ENCODE peak calls at places on chromosome 9, in six cellular contexts. W is GM23338, V is OCI-LY7, J is hepatocyte, B is GM23248, X is IMR-90. E is an unnamed sample.

GRCh38 chr9:111298831-111299603 is 31.0 kb downstream of the OR2K2 start:
- DNase-seq in W (peak), V (peak), J (peak), B (peak), X (peak), E (peak)

GRCh38 chr9:137077010-137077747 is at the start of gene UAP1L1:
- DNase-seq in W (peak), V (peak), J (peak), B (peak), X (peak), E (peak)

GRCh38 chr9:123131258-123131657 is 97.8 kb downstream of the GPR21 start:
- DNase-seq in W (peak), V (no peak), J (no peak), B (peak), X (peak), E (peak)

GRCh38 chr9:37007295-37007694 is 26.8 kb downstream of the PAX5 start:
- DNase-seq in W (no peak), V (no peak), J (no peak), B (no peak), X (no peak), E (no peak)

GRCh38 chr9:21611896-21612295 is 129.8 kb upstream of the IFNE start:
- DNase-seq in W (no peak), V (no peak), J (no peak), B (peak), X (no peak), E (no peak)

GRCh38 chr9:133981958-133982681 is 10.0 kb downstream of the VAV2 start:
- DNase-seq in W (peak), V (no peak), J (no peak), B (no peak), X (no peak), E (no peak)

GRCh38 chr9:69816775-69817174 is 3.8 kb upstream of the CFAP95 start:
- DNase-seq in W (no peak), V (no peak), J (no peak), B (no peak), X (peak), E (no peak)

GRCh38 chr9:3359048-3359692 is 166.6 kb downstream of the RFX3 start:
- DNase-seq in W (no peak), V (peak), J (no peak), B (no peak), X (no peak), E (no peak)

GRCh38 chr9:3903273-3903672 is 377.5 kb upstream of the RFX3 start:
- DNase-seq in W (no peak), V (no peak), J (peak), B (no peak), X (no peak), E (no peak)

GRCh38 chr9:23746317-23746716 is 79.7 kb downstream of the ELAVL2 start:
- DNase-seq in W (no peak), V (no peak), J (no peak), B (no peak), X (no peak), E (no peak)

GRCh38 chr9:88747768-88748167 is 212.8 kb downstream of the NXNL2 start:
- DNase-seq in W (peak), V (no peak), J (peak), B (peak), X (peak), E (no peak)

GRCh38 chr9:136983611-136984314 is 970 bp downstream of the LCNL1 start:
- DNase-seq in W (no peak), V (no peak), J (no peak), B (no peak), X (no peak), E (no peak)

GRCh38 chr9:131013771-131014676 is 5.0 kb downstream of the LAMC3 start:
- DNase-seq in W (no peak), V (no peak), J (no peak), B (peak), X (no peak), E (no peak)

GRCh38 chr9:123438321-123438720 is 82.3 kb downstream of the CRB2 start:
- DNase-seq in W (no peak), V (no peak), J (no peak), B (no peak), X (peak), E (peak)

GRCh38 chr9:107848598-107848997 is 359.0 kb upstream of the KLF4 start:
- DNase-seq in W (no peak), V (no peak), J (no peak), B (peak), X (no peak), E (no peak)

GRCh38 chr9:85289142-85289541 is 452.6 kb downstream of the AGTPBP1 start:
- DNase-seq in W (no peak), V (no peak), J (no peak), B (no peak), X (no peak), E (no peak)

GRCh38 chr9:78786794-78787193 is 489.9 kb downstream of the PSAT1 start:
- DNase-seq in W (no peak), V (no peak), J (peak), B (peak), X (peak), E (no peak)

GRCh38 chr9:36499156-36499886 is 73.4 kb upstream of the MELK start:
- DNase-seq in W (peak), V (peak), J (peak), B (no peak), X (no peak), E (peak)

GRCh38 chr9:79565245-79565644 is 6.5 kb upstream of the TLE4 start:
- DNase-seq in W (no peak), V (peak), J (no peak), B (peak), X (peak), E (no peak)

GRCh38 chr9:135718616-135719015 is 16.6 kb downstream of the KCNT1 start:
- DNase-seq in W (no peak), V (no peak), J (no peak), B (peak), X (peak), E (no peak)

GRCh38 chr9:16100596-16101091 is 547.8 kb downstream of the CCDC171 start:
- DNase-seq in W (peak), V (no peak), J (peak), B (no peak), X (peak), E (peak)

GRCh38 chr9:105309531-105309931 is 65.1 kb downstream of the SLC44A1 start:
- DNase-seq in W (no peak), V (no peak), J (no peak), B (peak), X (no peak), E (no peak)

GRCh38 chr9:33418090-33418489 is 15.7 kb upstream of the AQP7 start:
- DNase-seq in W (no peak), V (no peak), J (no peak), B (no peak), X (no peak), E (no peak)

GRCh38 chr9:121599186-121599871 is 52.1 kb upstream of the DAB2IP start:
- DNase-seq in W (peak), V (no peak), J (peak), B (peak), X (peak), E (peak)

GRCh38 chr9:133558191-133559126 is 24.0 kb downstream of the ADAMTSL2 start:
- DNase-seq in W (no peak), V (peak), J (peak), B (peak), X (peak), E (peak)

GRCh38 chr9:35871514-35871913 is 1.3 kb upstream of the OR13J1 start:
- DNase-seq in W (no peak), V (no peak), J (no peak), B (no peak), X (no peak), E (no peak)

GRCh38 chr9:80707120-80707519 is 982.2 kb downstream of the TLE1 start:
- DNase-seq in W (no peak), V (no peak), J (no peak), B (no peak), X (peak), E (no peak)

GRCh38 chr9:107119735-107120134 is 163.3 kb upstream of the RAD23B start:
- DNase-seq in W (no peak), V (no peak), J (no peak), B (no peak), X (no peak), E (no peak)

GRCh38 chr9:128124873-128125574 is 2.5 kb downstream of the PTGES2 start:
- DNase-seq in W (peak), V (peak), J (peak), B (peak), X (peak), E (peak)

GRCh38 chr9:211036-211435 is 3.6 kb upstream of the DOCK8 start:
- DNase-seq in W (no peak), V (no peak), J (no peak), B (no peak), X (no peak), E (no peak)

GRCh38 chr9:107541523-107541922 is 52.0 kb upstream of the KLF4 start:
- DNase-seq in W (no peak), V (no peak), J (no peak), B (no peak), X (no peak), E (no peak)

GRCh38 chr9:120708526-120709224 is 5.6 kb downstream of the MEGF9 start:
- DNase-seq in W (no peak), V (no peak), J (no peak), B (peak), X (peak), E (no peak)

GRCh38 chr9:104009853-104010252 is 84.3 kb upstream of the SMC2 start:
- DNase-seq in W (no peak), V (no peak), J (no peak), B (no peak), X (no peak), E (no peak)

GRCh38 chr9:110261631-110262030 is 5.3 kb upstream of the TXN start:
- DNase-seq in W (no peak), V (no peak), J (no peak), B (peak), X (peak), E (no peak)

GRCh38 chr9:134258332-134258731 is 67.9 kb upstream of the RXRA start:
- DNase-seq in W (no peak), V (no peak), J (no peak), B (no peak), X (no peak), E (no peak)

GRCh38 chr9:34384368-34385165 is 7.9 kb upstream of the MYORG start:
- DNase-seq in W (no peak), V (no peak), J (no peak), B (no peak), X (no peak), E (no peak)

GRCh38 chr9:122015165-122015821 is 77.8 kb downstream of the TTLL11 start:
- DNase-seq in W (no peak), V (no peak), J (no peak), B (no peak), X (no peak), E (no peak)

GRCh38 chr9:126417684-126418083 is 91.1 kb downstream of the MVB12B start:
- DNase-seq in W (no peak), V (no peak), J (no peak), B (no peak), X (no peak), E (no peak)

GRCh38 chr9:70954607-70955143 is 166.7 kb downstream of the TRPM3 start:
- DNase-seq in W (peak), V (no peak), J (no peak), B (no peak), X (no peak), E (peak)
- H2AFZ ChIP-seq in W (no peak), V (no peak), J (no peak), B (peak), X (peak), E (no peak)

GRCh38 chr9:14346826-14347407 is 33.0 kb upstream of the NFIB start:
- DNase-seq in W (peak), V (no peak), J (no peak), B (no peak), X (no peak), E (peak)
- H3K4me2 ChIP-seq in W (peak), V (no peak), J (peak), B (peak), X (no peak), E (peak)

GRCh38 chr9:13899924-13900323 is 414.0 kb downstream of the NFIB start:
- DNase-seq in W (peak), V (no peak), J (no peak), B (no peak), X (no peak), E (peak)
- H2AFZ ChIP-seq in W (no peak), V (no peak), J (no peak), B (no peak), X (no peak), E (no peak)

DNA sequence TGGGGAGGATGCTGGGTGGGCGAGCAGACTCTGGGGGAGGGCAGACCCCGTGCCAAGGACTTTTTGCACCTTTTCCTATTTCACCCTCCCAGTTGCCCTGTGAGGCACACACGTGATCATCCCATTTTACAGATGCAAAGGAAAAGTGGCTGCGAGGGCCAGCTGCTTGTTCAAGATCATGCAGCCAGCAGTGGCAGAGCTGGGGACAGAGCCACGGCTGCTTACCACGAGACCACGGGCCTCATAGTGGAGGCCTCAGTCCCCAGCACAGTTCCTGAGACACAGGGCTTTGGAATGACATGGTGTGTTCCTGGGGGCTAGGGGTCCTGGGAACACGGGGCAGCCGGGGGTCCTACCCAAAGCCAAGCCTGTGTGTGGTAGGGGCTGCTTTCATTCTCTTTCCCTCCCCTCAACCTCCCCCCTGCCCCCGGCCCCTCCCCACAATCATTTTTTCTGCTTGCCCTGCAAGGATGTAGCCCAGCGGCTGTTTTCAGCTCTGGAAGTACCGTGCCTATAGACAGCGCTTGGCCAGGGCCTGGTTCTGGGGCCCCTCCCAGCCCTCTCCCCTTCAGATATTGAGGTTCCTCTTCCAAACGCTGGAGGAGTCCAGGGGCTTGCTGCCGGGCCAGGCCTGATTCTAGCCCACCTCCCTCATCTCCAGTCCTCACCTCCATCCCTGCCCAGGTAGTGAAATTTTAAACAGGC is 58.5 kb upstream of the IER5L start:
- DNase-seq in W (no peak), V (peak), J (no peak), B (no peak), X (no peak), E (no peak)
- H3K4me2 ChIP-seq in W (peak), V (peak), J (peak), B (peak), X (peak), E (peak)

E was measured in neural progenitor cell.